ENCODE peak calls at places on chromosomes 1 and 21, in seven cellular contexts. One of them, this sample, is unnamed.

GRCh38 chr1:35825255-35825654 is 17.4 kb downstream of the AGO4 start:
- DNase-seq in NCI-H748 treated with DMSO at 0.1 percent for 48 hours: no peak
- DNase-seq in activated gamma-delta T cell treated with Interleukin-2 at 50 U/mL for 16 hours: no peak
- DNase-seq in activated CD4-positive, alpha-beta memory T cell treated with anti-CD3 and anti-CD28 coated beads for 36 hours: no peak
- DNase-seq in COR-L47: no peak
- DNase-seq in left ventricle myocardium inferior: no peak
- DNase-seq in stromal cell of bone marrow: no peak
- DNase-seq in this sample: no peak

GRCh38 chr1:55055084-55055882 is 15.9 kb downstream of the PCSK9 start:
- DNase-seq in NCI-H748 treated with DMSO at 0.1 percent for 48 hours: no peak
- DNase-seq in activated gamma-delta T cell treated with Interleukin-2 at 50 U/mL for 16 hours: no peak
- DNase-seq in activated CD4-positive, alpha-beta memory T cell treated with anti-CD3 and anti-CD28 coated beads for 36 hours: no peak
- DNase-seq in COR-L47: no peak
- DNase-seq in left ventricle myocardium inferior: no peak
- DNase-seq in stromal cell of bone marrow: no peak
- DNase-seq in this sample: no peak

GRCh38 chr21:43574741-43575465 is 84.4 kb downstream of the HSF2BP start:
- DNase-seq in NCI-H748 treated with DMSO at 0.1 percent for 48 hours: no peak
- DNase-seq in activated gamma-delta T cell treated with Interleukin-2 at 50 U/mL for 16 hours: no peak
- DNase-seq in activated CD4-positive, alpha-beta memory T cell treated with anti-CD3 and anti-CD28 coated beads for 36 hours: no peak
- DNase-seq in COR-L47: no peak
- DNase-seq in left ventricle myocardium inferior: peak; percentile 46
- DNase-seq in stromal cell of bone marrow: no peak
- DNase-seq in this sample: no peak

GRCh38 chr1:116126281-116126680 is 15.1 kb downstream of the MAB21L3 start:
- DNase-seq in NCI-H748 treated with DMSO at 0.1 percent for 48 hours: no peak
- DNase-seq in activated gamma-delta T cell treated with Interleukin-2 at 50 U/mL for 16 hours: no peak
- DNase-seq in activated CD4-positive, alpha-beta memory T cell treated with anti-CD3 and anti-CD28 coated beads for 36 hours: no peak
- DNase-seq in COR-L47: no peak
- DNase-seq in left ventricle myocardium inferior: no peak
- DNase-seq in stromal cell of bone marrow: no peak
- DNase-seq in this sample: no peak

GRCh38 chr1:162233066-162233465 is 143.6 kb downstream of the SPATA46 start:
- DNase-seq in NCI-H748 treated with DMSO at 0.1 percent for 48 hours: no peak
- DNase-seq in activated gamma-delta T cell treated with Interleukin-2 at 50 U/mL for 16 hours: no peak
- DNase-seq in activated CD4-positive, alpha-beta memory T cell treated with anti-CD3 and anti-CD28 coated beads for 36 hours: no peak
- DNase-seq in COR-L47: no peak
- DNase-seq in left ventricle myocardium inferior: no peak
- DNase-seq in stromal cell of bone marrow: no peak
- DNase-seq in this sample: no peak

GRCh38 chr21:42404534-42404933 is 832 bp downstream of the UBASH3A start:
- DNase-seq in NCI-H748 treated with DMSO at 0.1 percent for 48 hours: no peak
- DNase-seq in activated gamma-delta T cell treated with Interleukin-2 at 50 U/mL for 16 hours: no peak
- DNase-seq in activated CD4-positive, alpha-beta memory T cell treated with anti-CD3 and anti-CD28 coated beads for 36 hours: peak; percentile 51
- DNase-seq in COR-L47: no peak
- DNase-seq in left ventricle myocardium inferior: no peak
- DNase-seq in stromal cell of bone marrow: no peak
- DNase-seq in this sample: no peak

GRCh38 chr1:42822833-42823392 is 5.7 kb upstream of the SVBP start:
- DNase-seq in NCI-H748 treated with DMSO at 0.1 percent for 48 hours: peak; percentile 95
- DNase-seq in activated gamma-delta T cell treated with Interleukin-2 at 50 U/mL for 16 hours: no peak
- DNase-seq in activated CD4-positive, alpha-beta memory T cell treated with anti-CD3 and anti-CD28 coated beads for 36 hours: no peak
- DNase-seq in COR-L47: peak; percentile 11
- DNase-seq in left ventricle myocardium inferior: no peak
- DNase-seq in stromal cell of bone marrow: peak; percentile 38
- DNase-seq in this sample: no peak

GRCh38 chr1:100614570-100614969 is 76.6 kb downstream of the GPR88 start:
- DNase-seq in NCI-H748 treated with DMSO at 0.1 percent for 48 hours: no peak
- DNase-seq in activated gamma-delta T cell treated with Interleukin-2 at 50 U/mL for 16 hours: no peak
- DNase-seq in activated CD4-positive, alpha-beta memory T cell treated with anti-CD3 and anti-CD28 coated beads for 36 hours: no peak
- DNase-seq in COR-L47: no peak
- DNase-seq in left ventricle myocardium inferior: no peak
- DNase-seq in stromal cell of bone marrow: no peak
- DNase-seq in this sample: peak; percentile 5

GRCh38 chr1:235689356-235689755 is 39.8 kb upstream of the GNG4 start:
- DNase-seq in NCI-H748 treated with DMSO at 0.1 percent for 48 hours: no peak
- DNase-seq in activated gamma-delta T cell treated with Interleukin-2 at 50 U/mL for 16 hours: no peak
- DNase-seq in activated CD4-positive, alpha-beta memory T cell treated with anti-CD3 and anti-CD28 coated beads for 36 hours: no peak
- DNase-seq in COR-L47: no peak
- DNase-seq in left ventricle myocardium inferior: no peak
- DNase-seq in stromal cell of bone marrow: no peak
- DNase-seq in this sample: no peak

GRCh38 chr1:185315364-185316108 is 1.5 kb downstream of the IVNS1ABP start:
- DNase-seq in NCI-H748 treated with DMSO at 0.1 percent for 48 hours: peak; percentile 30
- DNase-seq in activated gamma-delta T cell treated with Interleukin-2 at 50 U/mL for 16 hours: no peak
- DNase-seq in activated CD4-positive, alpha-beta memory T cell treated with anti-CD3 and anti-CD28 coated beads for 36 hours: no peak
- DNase-seq in COR-L47: no peak
- DNase-seq in left ventricle myocardium inferior: no peak
- DNase-seq in stromal cell of bone marrow: no peak
- DNase-seq in this sample: no peak

GRCh38 chr1:113271039-113271438 is 119.3 kb upstream of the MAGI3 start:
- DNase-seq in NCI-H748 treated with DMSO at 0.1 percent for 48 hours: no peak
- DNase-seq in activated gamma-delta T cell treated with Interleukin-2 at 50 U/mL for 16 hours: no peak
- DNase-seq in activated CD4-positive, alpha-beta memory T cell treated with anti-CD3 and anti-CD28 coated beads for 36 hours: no peak
- DNase-seq in COR-L47: no peak
- DNase-seq in left ventricle myocardium inferior: no peak
- DNase-seq in stromal cell of bone marrow: no peak
- DNase-seq in this sample: no peak

GRCh38 chr1:162373541-162374375 is 2.9 kb downstream of the SPATA46 start:
- DNase-seq in NCI-H748 treated with DMSO at 0.1 percent for 48 hours: no peak
- DNase-seq in activated gamma-delta T cell treated with Interleukin-2 at 50 U/mL for 16 hours: no peak
- DNase-seq in activated CD4-positive, alpha-beta memory T cell treated with anti-CD3 and anti-CD28 coated beads for 36 hours: no peak
- DNase-seq in COR-L47: no peak
- DNase-seq in left ventricle myocardium inferior: no peak
- DNase-seq in stromal cell of bone marrow: no peak
- DNase-seq in this sample: no peak

GRCh38 chr1:97038410-97038809 is 316.8 kb downstream of the PTBP2 start:
- DNase-seq in NCI-H748 treated with DMSO at 0.1 percent for 48 hours: no peak
- DNase-seq in activated gamma-delta T cell treated with Interleukin-2 at 50 U/mL for 16 hours: no peak
- DNase-seq in activated CD4-positive, alpha-beta memory T cell treated with anti-CD3 and anti-CD28 coated beads for 36 hours: no peak
- DNase-seq in COR-L47: no peak
- DNase-seq in left ventricle myocardium inferior: no peak
- DNase-seq in stromal cell of bone marrow: no peak
- DNase-seq in this sample: no peak

GRCh38 chr1:45378184-45378583 is 37.9 kb upstream of the MUTYH start:
- DNase-seq in NCI-H748 treated with DMSO at 0.1 percent for 48 hours: no peak
- DNase-seq in activated gamma-delta T cell treated with Interleukin-2 at 50 U/mL for 16 hours: no peak
- DNase-seq in activated CD4-positive, alpha-beta memory T cell treated with anti-CD3 and anti-CD28 coated beads for 36 hours: no peak
- DNase-seq in COR-L47: no peak
- DNase-seq in left ventricle myocardium inferior: no peak
- DNase-seq in stromal cell of bone marrow: no peak
- DNase-seq in this sample: no peak

GRCh38 chr21:14358775-14359174 is 24.2 kb downstream of the HSPA13 start:
- DNase-seq in NCI-H748 treated with DMSO at 0.1 percent for 48 hours: no peak
- DNase-seq in activated gamma-delta T cell treated with Interleukin-2 at 50 U/mL for 16 hours: no peak
- DNase-seq in activated CD4-positive, alpha-beta memory T cell treated with anti-CD3 and anti-CD28 coated beads for 36 hours: no peak
- DNase-seq in COR-L47: no peak
- DNase-seq in left ventricle myocardium inferior: no peak
- DNase-seq in stromal cell of bone marrow: no peak
- DNase-seq in this sample: no peak

GRCh38 chr1:24526940-24527542 is 24.4 kb downstream of the RCAN3 start:
- DNase-seq in NCI-H748 treated with DMSO at 0.1 percent for 48 hours: no peak
- DNase-seq in activated gamma-delta T cell treated with Interleukin-2 at 50 U/mL for 16 hours: peak; percentile 40
- DNase-seq in activated CD4-positive, alpha-beta memory T cell treated with anti-CD3 and anti-CD28 coated beads for 36 hours: peak; percentile 58
- DNase-seq in COR-L47: no peak
- DNase-seq in left ventricle myocardium inferior: no peak
- DNase-seq in stromal cell of bone marrow: no peak
- DNase-seq in this sample: peak; percentile 13

GRCh38 chr1:181135462-181135781 is 46.9 kb downstream of the IER5 start:
- DNase-seq in NCI-H748 treated with DMSO at 0.1 percent for 48 hours: no peak
- DNase-seq in activated gamma-delta T cell treated with Interleukin-2 at 50 U/mL for 16 hours: no peak
- DNase-seq in activated CD4-positive, alpha-beta memory T cell treated with anti-CD3 and anti-CD28 coated beads for 36 hours: peak; percentile 38
- DNase-seq in COR-L47: peak; percentile 42
- DNase-seq in left ventricle myocardium inferior: no peak
- DNase-seq in stromal cell of bone marrow: no peak
- DNase-seq in this sample: no peak

GRCh38 chr1:91920001-91920400 is 29.2 kb upstream of the BRDT start:
- DNase-seq in NCI-H748 treated with DMSO at 0.1 percent for 48 hours: no peak
- DNase-seq in activated gamma-delta T cell treated with Interleukin-2 at 50 U/mL for 16 hours: no peak
- DNase-seq in activated CD4-positive, alpha-beta memory T cell treated with anti-CD3 and anti-CD28 coated beads for 36 hours: no peak
- DNase-seq in COR-L47: no peak
- DNase-seq in left ventricle myocardium inferior: no peak
- DNase-seq in stromal cell of bone marrow: no peak
- DNase-seq in this sample: no peak

GRCh38 chr1:112674440-112674985 is at the start of gene MOV10:
- DNase-seq in NCI-H748 treated with DMSO at 0.1 percent for 48 hours: peak; percentile 63
- DNase-seq in activated gamma-delta T cell treated with Interleukin-2 at 50 U/mL for 16 hours: peak; percentile 50
- DNase-seq in activated CD4-positive, alpha-beta memory T cell treated with anti-CD3 and anti-CD28 coated beads for 36 hours: peak; percentile 73
- DNase-seq in COR-L47: peak; percentile 63
- DNase-seq in left ventricle myocardium inferior: peak; percentile 81
- DNase-seq in stromal cell of bone marrow: peak; percentile 44
- DNase-seq in this sample: peak; percentile 75

GRCh38 chr1:193219391-193219790 is 33.0 kb upstream of the B3GALT2 start:
- DNase-seq in NCI-H748 treated with DMSO at 0.1 percent for 48 hours: no peak
- DNase-seq in activated gamma-delta T cell treated with Interleukin-2 at 50 U/mL for 16 hours: no peak
- DNase-seq in activated CD4-positive, alpha-beta memory T cell treated with anti-CD3 and anti-CD28 coated beads for 36 hours: no peak
- DNase-seq in COR-L47: no peak
- DNase-seq in left ventricle myocardium inferior: no peak
- DNase-seq in stromal cell of bone marrow: no peak
- DNase-seq in this sample: no peak

GRCh38 chr1:12114916-12115315 is 51.8 kb downstream of the TNFRSF8 start:
- DNase-seq in NCI-H748 treated with DMSO at 0.1 percent for 48 hours: no peak
- DNase-seq in activated gamma-delta T cell treated with Interleukin-2 at 50 U/mL for 16 hours: no peak
- DNase-seq in activated CD4-positive, alpha-beta memory T cell treated with anti-CD3 and anti-CD28 coated beads for 36 hours: no peak
- DNase-seq in COR-L47: no peak
- DNase-seq in left ventricle myocardium inferior: no peak
- DNase-seq in stromal cell of bone marrow: no peak
- DNase-seq in this sample: no peak

GRCh38 chr1:39102537-39103320 is 76.6 kb downstream of the NDUFS5 start:
- DNase-seq in NCI-H748 treated with DMSO at 0.1 percent for 48 hours: peak; percentile 42
- DNase-seq in activated gamma-delta T cell treated with Interleukin-2 at 50 U/mL for 16 hours: peak; percentile 26
- DNase-seq in activated CD4-positive, alpha-beta memory T cell treated with anti-CD3 and anti-CD28 coated beads for 36 hours: peak; percentile 33
- DNase-seq in COR-L47: peak; percentile 21
- DNase-seq in left ventricle myocardium inferior: no peak
- DNase-seq in stromal cell of bone marrow: peak; percentile 63
- DNase-seq in this sample: peak; percentile 30

GRCh38 chr1:22814176-22815042 is 103.8 kb downstream of the EPHB2 start:
- DNase-seq in NCI-H748 treated with DMSO at 0.1 percent for 48 hours: no peak
- DNase-seq in activated gamma-delta T cell treated with Interleukin-2 at 50 U/mL for 16 hours: no peak
- DNase-seq in activated CD4-positive, alpha-beta memory T cell treated with anti-CD3 and anti-CD28 coated beads for 36 hours: no peak
- DNase-seq in COR-L47: peak; percentile 68
- DNase-seq in left ventricle myocardium inferior: no peak
- DNase-seq in stromal cell of bone marrow: no peak
- DNase-seq in this sample: no peak

GRCh38 chr1:34762474-34763141 is 3.1 kb downstream of the GJB4 start:
- DNase-seq in NCI-H748 treated with DMSO at 0.1 percent for 48 hours: no peak
- DNase-seq in activated gamma-delta T cell treated with Interleukin-2 at 50 U/mL for 16 hours: no peak
- DNase-seq in activated CD4-positive, alpha-beta memory T cell treated with anti-CD3 and anti-CD28 coated beads for 36 hours: no peak
- DNase-seq in COR-L47: no peak
- DNase-seq in left ventricle myocardium inferior: no peak
- DNase-seq in stromal cell of bone marrow: no peak
- DNase-seq in this sample: no peak

GRCh38 chr1:43979261-43979527 is 184 bp downstream of the B4GALT2 start:
- DNase-seq in NCI-H748 treated with DMSO at 0.1 percent for 48 hours: no peak
- DNase-seq in activated gamma-delta T cell treated with Interleukin-2 at 50 U/mL for 16 hours: no peak
- DNase-seq in activated CD4-positive, alpha-beta memory T cell treated with anti-CD3 and anti-CD28 coated beads for 36 hours: no peak
- DNase-seq in COR-L47: no peak
- DNase-seq in left ventricle myocardium inferior: no peak
- DNase-seq in stromal cell of bone marrow: no peak
- DNase-seq in this sample: no peak

GRCh38 chr1:108814343-108815125 is 42.4 kb downstream of the AKNAD1 start:
- DNase-seq in NCI-H748 treated with DMSO at 0.1 percent for 48 hours: no peak
- DNase-seq in activated gamma-delta T cell treated with Interleukin-2 at 50 U/mL for 16 hours: no peak
- DNase-seq in activated CD4-positive, alpha-beta memory T cell treated with anti-CD3 and anti-CD28 coated beads for 36 hours: no peak
- DNase-seq in COR-L47: no peak
- DNase-seq in left ventricle myocardium inferior: no peak
- DNase-seq in stromal cell of bone marrow: peak; percentile 68
- DNase-seq in this sample: no peak

GRCh38 chr1:174112489-174113162 is 46.7 kb upstream of the RABGAP1L start:
- DNase-seq in NCI-H748 treated with DMSO at 0.1 percent for 48 hours: no peak
- DNase-seq in activated gamma-delta T cell treated with Interleukin-2 at 50 U/mL for 16 hours: no peak
- DNase-seq in activated CD4-positive, alpha-beta memory T cell treated with anti-CD3 and anti-CD28 coated beads for 36 hours: no peak
- DNase-seq in COR-L47: no peak
- DNase-seq in left ventricle myocardium inferior: no peak
- DNase-seq in stromal cell of bone marrow: no peak
- DNase-seq in this sample: no peak

GRCh38 chr1:62727656-62728396 is 39.6 kb upstream of the DOCK7 start:
- DNase-seq in NCI-H748 treated with DMSO at 0.1 percent for 48 hours: no peak
- DNase-seq in activated gamma-delta T cell treated with Interleukin-2 at 50 U/mL for 16 hours: no peak
- DNase-seq in activated CD4-positive, alpha-beta memory T cell treated with anti-CD3 and anti-CD28 coated beads for 36 hours: no peak
- DNase-seq in COR-L47: no peak
- DNase-seq in left ventricle myocardium inferior: no peak
- DNase-seq in stromal cell of bone marrow: no peak
- DNase-seq in this sample: no peak

GRCh38 chr1:38138498-38139233 is 92.1 kb upstream of the POU3F1 start:
- DNase-seq in NCI-H748 treated with DMSO at 0.1 percent for 48 hours: no peak
- DNase-seq in activated gamma-delta T cell treated with Interleukin-2 at 50 U/mL for 16 hours: no peak
- DNase-seq in activated CD4-positive, alpha-beta memory T cell treated with anti-CD3 and anti-CD28 coated beads for 36 hours: no peak
- DNase-seq in COR-L47: no peak
- DNase-seq in left ventricle myocardium inferior: peak; percentile 84
- DNase-seq in stromal cell of bone marrow: peak; percentile 95
- DNase-seq in this sample: no peak

GRCh38 chr21:46457801-46458314 is 833 bp upstream of the DIP2A start:
- DNase-seq in NCI-H748 treated with DMSO at 0.1 percent for 48 hours: no peak
- DNase-seq in activated gamma-delta T cell treated with Interleukin-2 at 50 U/mL for 16 hours: peak; percentile 16
- DNase-seq in activated CD4-positive, alpha-beta memory T cell treated with anti-CD3 and anti-CD28 coated beads for 36 hours: peak; percentile 55
- DNase-seq in COR-L47: no peak
- DNase-seq in left ventricle myocardium inferior: peak; percentile 41
- DNase-seq in stromal cell of bone marrow: no peak
- DNase-seq in this sample: no peak